ENCODE peak calls at places on chromosomes 16 and 17, in eight cellular contexts. J is mesenchymal stem cell; T is Peyer's patch; F is A549; B is RWPE1; I is CD4-positive, alpha-beta memory T cell; D is psoas muscle; K is K562. Y is an unnamed sample.

GRCh38 chr17:61250335-61250890 is 149.2 kb upstream of the TBX2 start:
- DNase-seq in J (peak), T (no peak), F (peak), B (no peak), I (no peak), D (no peak), K (no peak), Y (peak)

GRCh38 chr17:59751955-59752413 is 44.5 kb downstream of the VMP1 start:
- DNase-seq in J (no peak), T (no peak), F (no peak), B (no peak), I (no peak), D (no peak), K (no peak), Y (no peak)

GRCh38 chr17:55238931-55239297 is 25.8 kb upstream of the HLF start:
- DNase-seq in J (no peak), T (no peak), F (no peak), B (peak), I (no peak), D (no peak), K (peak), Y (peak)

GRCh38 chr16:78893340-78893739 is 707.2 kb downstream of the MAF start:
- DNase-seq in J (no peak), T (no peak), F (no peak), B (no peak), I (no peak), D (no peak), K (no peak), Y (no peak)

GRCh38 chr17:29546834-29547233 is 20.0 kb downstream of the ABHD15 start:
- DNase-seq in J (peak), T (no peak), F (no peak), B (no peak), I (no peak), D (no peak), K (no peak), Y (no peak)

GRCh38 chr17:81471804-81472456 is 40.7 kb downstream of the ACTG1 start:
- DNase-seq in J (no peak), T (peak), F (peak), B (peak), I (peak), D (peak), K (peak), Y (peak)

GRCh38 chr17:69179227-69179952 is 37.7 kb upstream of the ABCA6 start:
- DNase-seq in J (peak), T (no peak), F (peak), B (peak), I (no peak), D (no peak), K (no peak), Y (peak)

GRCh38 chr17:58504826-58505351 is 9.5 kb downstream of the MTMR4 start:
- DNase-seq in J (no peak), T (peak), F (no peak), B (no peak), I (no peak), D (no peak), K (no peak), Y (no peak)

GRCh38 chr17:31900877-31901276 is 631 bp downstream of the UTP6 start:
- DNase-seq in J (peak), T (no peak), F (no peak), B (peak), I (no peak), D (no peak), K (peak), Y (peak)

GRCh38 chr16:28202147-28202746 is 9.5 kb downstream of the XPO6 start:
- DNase-seq in J (no peak), T (no peak), F (peak), B (no peak), I (peak), D (no peak), K (no peak), Y (no peak)

GRCh38 chr17:1769826-1770477 is 8.1 kb downstream of the SERPINF1 start:
- DNase-seq in J (no peak), T (no peak), F (peak), B (peak), I (no peak), D (no peak), K (no peak), Y (peak)

GRCh38 chr17:74604748-74605147 is 12.7 kb upstream of the CD300LD start:
- DNase-seq in J (no peak), T (no peak), F (no peak), B (no peak), I (no peak), D (no peak), K (no peak), Y (no peak)

GRCh38 chr17:74156878-74157277 is 46.6 kb upstream of the RPL38 start:
- DNase-seq in J (no peak), T (no peak), F (no peak), B (no peak), I (no peak), D (no peak), K (no peak), Y (no peak)

GRCh38 chr17:81012574-81013447 is 21.2 kb downstream of the CHMP6 start:
- DNase-seq in J (no peak), T (no peak), F (no peak), B (no peak), I (no peak), D (no peak), K (no peak), Y (no peak)

GRCh38 chr16:87946596-87947350 is 4.5 kb upstream of the BANP start:
- DNase-seq in J (no peak), T (no peak), F (no peak), B (no peak), I (no peak), D (no peak), K (no peak), Y (no peak)

GRCh38 chr17:65487161-65487560 is 74.3 kb downstream of the AXIN2 start:
- DNase-seq in J (no peak), T (no peak), F (no peak), B (no peak), I (no peak), D (no peak), K (no peak), Y (no peak)

GRCh38 chr16:19235478-19235877 is 50.1 kb upstream of the CLEC19A start:
- DNase-seq in J (no peak), T (no peak), F (no peak), B (no peak), I (no peak), D (no peak), K (no peak), Y (no peak)

GRCh38 chr16:19232988-19233387 is 52.5 kb upstream of the CLEC19A start:
- DNase-seq in J (no peak), T (no peak), F (no peak), B (no peak), I (no peak), D (no peak), K (no peak), Y (no peak)

GRCh38 chr16:19228575-19228974 is 57.0 kb upstream of the CLEC19A start:
- DNase-seq in J (no peak), T (no peak), F (no peak), B (no peak), I (no peak), D (no peak), K (no peak), Y (no peak)

GRCh38 chr16:19230575-19230974 is 55.0 kb upstream of the CLEC19A start:
- DNase-seq in J (no peak), T (no peak), F (no peak), B (no peak), I (no peak), D (no peak), K (no peak), Y (no peak)

DNA sequence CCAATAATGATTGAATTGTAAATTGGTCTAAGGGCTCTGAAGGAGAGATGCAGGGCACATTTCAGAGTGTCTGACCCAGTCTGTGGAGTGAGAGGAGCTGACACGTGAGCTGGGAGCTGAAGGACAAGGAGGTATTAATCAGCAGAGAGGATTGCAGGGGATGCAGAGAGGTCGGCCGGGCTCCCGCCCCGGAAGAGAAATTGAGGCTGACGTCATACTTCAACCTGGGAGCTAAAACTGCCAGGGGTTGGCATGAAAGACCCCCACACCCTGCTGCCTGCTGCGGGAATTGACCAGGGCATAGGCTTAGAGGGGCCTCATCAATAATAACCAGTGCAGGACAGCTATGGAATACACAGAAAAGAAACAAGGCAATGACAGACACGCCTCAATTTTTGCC is 53.6 kb upstream of the CLEC19A start:
- DNase-seq in J (no peak), T (no peak), F (no peak), B (no peak), I (no peak), D (no peak), K (no peak), Y (no peak)
- H3K27ac ChIP-seq in J (no peak), T (no peak), F (no peak), B (no peak), I (no peak), D (no peak), K (no peak), Y (no peak)

GRCh38 chr17:7586673-7587419 is 3.0 kb downstream of the SOX15 start:
- DNase-seq in J (no peak), T (peak), F (peak), B (no peak), I (no peak), D (no peak), K (peak), Y (peak)
- H3K27ac ChIP-seq in J (peak), T (no peak), F (peak), B (peak), I (no peak), D (no peak), K (peak), Y (no peak)

GRCh38 chr17:57130708-57131461 is 45.8 kb downstream of the AKAP1 start:
- DNase-seq in J (peak), T (peak), F (peak), B (peak), I (peak), D (peak), K (peak), Y (peak)
- H3K27ac ChIP-seq in J (no peak), T (no peak), F (peak), B (peak), I (no peak), D (no peak), K (no peak), Y (no peak)

GRCh38 chr16:77277571-77277970 is 78.4 kb downstream of the SYCE1L start:
- DNase-seq in J (no peak), T (no peak), F (no peak), B (no peak), I (no peak), D (no peak), K (no peak), Y (no peak)

GRCh38 chr16:77276686-77277085 is 77.5 kb downstream of the SYCE1L start:
- DNase-seq in J (no peak), T (no peak), F (no peak), B (no peak), I (no peak), D (no peak), K (no peak), Y (no peak)

GRCh38 chr16:77273815-77274214 is 74.6 kb downstream of the SYCE1L start:
- DNase-seq in J (peak), T (no peak), F (no peak), B (no peak), I (no peak), D (no peak), K (no peak), Y (no peak)

GRCh38 chr16:77282345-77282744 is 83.1 kb downstream of the SYCE1L start:
- DNase-seq in J (no peak), T (no peak), F (no peak), B (no peak), I (no peak), D (no peak), K (no peak), Y (no peak)

GRCh38 chr16:77277141-77277540 is 77.9 kb downstream of the SYCE1L start:
- DNase-seq in J (no peak), T (no peak), F (no peak), B (no peak), I (no peak), D (no peak), K (no peak), Y (no peak)
- H3K27ac ChIP-seq in J (no peak), T (no peak), F (no peak), B (no peak), I (no peak), D (no peak), K (no peak), Y (no peak)

GRCh38 chr17:63836811-63837210 is 5.7 kb downstream of the SMARCD2 start:
- DNase-seq in J (no peak), T (no peak), F (no peak), B (no peak), I (no peak), D (no peak), K (no peak), Y (no peak)
- H3K27ac ChIP-seq in J (no peak), T (no peak), F (no peak), B (peak), I (no peak), D (no peak), K (no peak), Y (no peak)

DNA sequence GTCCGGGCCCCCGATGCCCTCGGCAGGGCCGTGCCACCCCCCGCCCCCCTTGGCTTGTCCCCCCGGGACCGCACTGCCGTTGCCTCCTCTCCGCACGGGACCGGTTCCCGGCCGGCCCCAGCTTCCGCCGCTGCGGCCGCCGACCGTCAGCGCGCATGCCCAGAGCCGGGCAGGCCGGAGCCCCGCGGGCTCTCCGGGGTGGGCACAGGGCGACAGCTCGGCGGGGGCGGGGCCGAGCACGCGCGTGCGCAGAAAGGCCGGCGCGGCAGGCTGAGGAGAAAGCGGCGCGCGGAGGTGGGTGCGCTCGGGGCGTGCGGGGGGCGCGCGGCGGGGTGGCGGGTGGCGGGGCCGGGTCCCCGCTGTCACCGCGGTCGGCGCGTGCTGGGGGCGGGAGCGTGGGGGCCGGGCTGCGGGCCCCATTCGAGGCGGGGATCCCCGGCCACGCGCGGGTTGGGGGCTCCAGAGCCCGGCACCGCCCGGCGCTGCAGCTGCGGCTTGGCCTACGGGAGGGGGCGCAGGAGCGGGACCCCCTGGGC is at the start of gene TBC1D24:
- DNase-seq in J (peak), T (peak), F (peak), B (peak), I (peak), D (peak), K (peak), Y (peak)
- H3K27ac ChIP-seq in J (no peak), T (peak), F (peak), B (peak), I (peak), D (peak), K (peak), Y (peak)

DNA sequence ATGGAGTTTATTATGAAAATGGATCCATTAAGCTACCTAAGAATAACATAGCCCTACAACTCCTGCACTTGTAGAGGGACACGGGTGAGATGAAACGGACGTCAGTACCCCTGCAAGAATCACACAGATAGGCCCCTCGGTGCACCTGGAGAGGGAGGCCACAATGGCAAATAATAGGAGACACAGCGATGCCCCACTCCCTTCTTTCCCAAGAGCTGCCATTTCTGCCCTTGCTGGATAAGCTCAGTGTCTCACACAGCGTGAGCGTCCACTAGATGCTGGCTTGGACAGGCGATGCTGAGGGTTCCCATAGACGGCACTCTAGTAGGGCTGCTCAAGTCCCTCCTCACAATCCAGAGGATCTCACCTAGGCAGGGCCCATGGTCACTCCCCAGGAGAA is 67.8 kb downstream of the ADCY9 start:
- DNase-seq in J (no peak), T (no peak), F (no peak), B (no peak), I (no peak), D (no peak), K (no peak), Y (no peak)
- H3K27ac ChIP-seq in J (no peak), T (no peak), F (no peak), B (no peak), I (no peak), D (no peak), K (no peak), Y (peak)

GRCh38 chr17:37553357-37553966 is 55.8 kb downstream of the SYNRG start:
- DNase-seq in J (no peak), T (no peak), F (no peak), B (no peak), I (no peak), D (no peak), K (no peak), Y (no peak)

GRCh38 chr17:37543527-37544122 is 53.9 kb downstream of the DUSP14 start:
- DNase-seq in J (no peak), T (no peak), F (no peak), B (no peak), I (no peak), D (no peak), K (no peak), Y (no peak)

GRCh38 chr17:37546242-37546641 is 56.6 kb downstream of the DUSP14 start:
- DNase-seq in J (no peak), T (no peak), F (no peak), B (no peak), I (no peak), D (no peak), K (no peak), Y (no peak)

GRCh38 chr17:37551788-37552187 is 57.4 kb downstream of the SYNRG start:
- DNase-seq in J (no peak), T (no peak), F (no peak), B (peak), I (no peak), D (no peak), K (no peak), Y (no peak)

GRCh38 chr17:37547986-37548385 is 58.3 kb downstream of the DUSP14 start:
- DNase-seq in J (no peak), T (no peak), F (no peak), B (no peak), I (no peak), D (no peak), K (no peak), Y (no peak)
- H3K27ac ChIP-seq in J (no peak), T (no peak), F (no peak), B (no peak), I (no peak), D (no peak), K (no peak), Y (no peak)